ENCODE peak calls at places on chromosomes 11 and 22, in five cellular contexts. U is brain microvascular endothelial cell, E is Peyer's patch, W is NB4, Y is cardiac fibroblast. K is an unnamed sample.

GRCh38 chr11:59833602-59834001 is 11.7 kb downstream of the CBLIF start:
- DNase-seq in U (no peak), E (no peak), W (no peak), Y (no peak), K (no peak)

GRCh38 chr11:132026746-132027145 is 656.3 kb downstream of the NTM start:
- DNase-seq in U (no peak), E (no peak), W (no peak), Y (no peak), K (no peak)

GRCh38 chr22:21582801-21583740 is 15.6 kb downstream of the UBE2L3 start:
- DNase-seq in U (no peak), E (no peak), W (no peak), Y (no peak), K (peak)

GRCh38 chr22:49086181-49086580 is 741.5 kb downstream of the BRD1 start:
- DNase-seq in U (no peak), E (no peak), W (no peak), Y (no peak), K (no peak)

GRCh38 chr11:68226421-68226820 is 13.3 kb upstream of the KMT5B start:
- DNase-seq in U (no peak), E (no peak), W (no peak), Y (no peak), K (no peak)

GRCh38 chr11:26323837-26324236 is 8.1 kb upstream of the ANO3 start:
- DNase-seq in U (no peak), E (no peak), W (no peak), Y (no peak), K (no peak)

GRCh38 chr11:14075118-14075601 is 112.6 kb downstream of the SPON1 start:
- DNase-seq in U (no peak), E (peak), W (peak), Y (no peak), K (no peak)

GRCh38 chr11:125371451-125371935 is 124.6 kb downstream of the FEZ1 start:
- DNase-seq in U (no peak), E (no peak), W (no peak), Y (no peak), K (no peak)

GRCh38 chr11:134622458-134622857 is 210.4 kb upstream of the B3GAT1 start:
- DNase-seq in U (no peak), E (no peak), W (no peak), Y (no peak), K (no peak)

GRCh38 chr11:69352715-69353325 is 58.9 kb downstream of the MYEOV start:
- DNase-seq in U (peak), E (no peak), W (peak), Y (peak), K (no peak)

GRCh38 chr11:9619004-9619403 is 44.9 kb upstream of the SWAP70 start:
- DNase-seq in U (no peak), E (no peak), W (no peak), Y (no peak), K (peak)

GRCh38 chr22:17951315-17951714 is 73.0 kb downstream of the MICAL3 start:
- DNase-seq in U (no peak), E (no peak), W (no peak), Y (no peak), K (no peak)

GRCh38 chr11:33980896-33981295 is 70.6 kb upstream of the CAPRIN1 start:
- DNase-seq in U (no peak), E (no peak), W (no peak), Y (peak), K (no peak)
- H3K4me3 ChIP-seq in U (no peak), E (no peak), W (no peak), Y (no peak), K (no peak)

GRCh38 chr22:39474351-39474991 is 17.7 kb downstream of the MGAT3 start:
- DNase-seq in U (no peak), E (peak), W (no peak), Y (no peak), K (no peak)
- H3K4me3 ChIP-seq in U (no peak), E (peak), W (no peak), Y (no peak), K (no peak)

DNA sequence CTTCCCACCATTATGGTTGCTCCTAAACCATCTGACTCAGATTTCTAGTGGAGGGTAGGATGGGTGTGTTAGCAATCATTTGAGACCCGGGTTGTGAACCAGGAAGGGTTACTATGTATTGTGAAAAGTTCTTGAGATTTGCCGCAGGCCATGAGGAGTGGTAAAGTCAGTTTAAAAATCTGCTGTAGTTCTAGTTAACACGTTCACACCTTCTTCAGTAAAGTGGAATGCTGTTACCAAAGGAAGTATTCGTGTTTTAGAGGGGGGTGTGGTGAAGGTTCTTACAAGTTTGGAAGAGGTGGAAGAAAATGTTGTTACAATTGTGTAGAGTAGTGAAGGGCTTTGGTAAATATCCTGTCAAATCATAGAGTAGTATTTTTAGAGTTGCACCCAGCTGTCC is 2.6 kb downstream of the MTMR3 start:
- DNase-seq in U (no peak), E (no peak), W (no peak), Y (no peak), K (no peak)
- H3K4me3 ChIP-seq in U (no peak), E (no peak), W (peak), Y (no peak), K (no peak)

GRCh38 chr11:31795706-31796522 is 15.2 kb downstream of the PAX6 start:
- DNase-seq in U (no peak), E (no peak), W (no peak), Y (no peak), K (no peak)
- H3K4me3 ChIP-seq in U (no peak), E (no peak), W (no peak), Y (no peak), K (no peak)

GRCh38 chr11:65915821-65916251 is 3.0 kb downstream of the C11orf68 start:
- DNase-seq in U (peak), E (peak), W (peak), Y (peak), K (no peak)
- H3K4me3 ChIP-seq in U (peak), E (no peak), W (peak), Y (peak), K (no peak)

GRCh38 chr22:25452116-25452700 is 112.3 kb upstream of the GRK3 start:
- DNase-seq in U (no peak), E (no peak), W (no peak), Y (peak), K (no peak)
- H3K4me3 ChIP-seq in U (no peak), E (no peak), W (no peak), Y (no peak), K (no peak)

DNA sequence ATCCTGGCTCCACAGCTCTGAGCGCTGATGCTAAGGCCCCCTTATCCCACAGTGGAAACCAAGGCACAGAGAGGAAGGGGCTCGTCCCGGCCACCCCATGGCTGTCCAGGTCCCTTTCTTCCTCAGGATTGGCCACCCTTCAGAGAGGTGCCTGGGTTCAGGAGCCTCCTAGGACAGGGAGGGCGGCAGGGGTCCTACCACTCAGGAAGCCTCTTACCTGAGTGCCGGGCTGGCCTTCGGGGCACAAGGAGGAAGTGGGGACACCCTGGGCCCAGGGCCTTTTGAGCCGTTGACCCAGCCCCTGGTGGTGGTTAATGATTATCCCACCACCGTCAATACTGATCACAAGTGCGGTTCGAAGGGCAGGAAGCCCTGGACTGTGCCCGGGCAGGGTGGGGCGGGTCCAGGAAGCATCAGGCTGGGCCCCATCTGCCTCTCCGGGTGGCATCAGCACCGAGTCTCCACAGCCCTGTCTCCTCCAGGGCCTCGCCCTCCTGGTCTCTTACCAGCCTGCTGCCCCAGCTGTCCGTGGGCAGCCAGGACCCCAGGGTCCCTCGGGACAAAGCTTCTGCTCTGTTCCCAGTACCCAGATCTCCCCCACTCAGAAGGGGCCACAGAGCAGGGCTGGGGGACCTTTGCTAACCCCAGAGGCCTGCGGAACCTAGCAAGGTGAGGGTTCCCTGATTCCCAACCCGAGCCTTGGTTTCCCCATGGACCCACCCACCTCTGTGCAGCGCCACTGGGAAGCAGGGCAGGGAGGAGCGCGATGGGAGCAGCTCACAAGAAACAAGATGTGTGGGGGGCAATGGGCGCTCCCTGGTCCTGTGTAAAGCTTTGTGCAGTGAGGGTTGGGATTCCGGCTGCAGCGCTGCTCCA is 15.0 kb upstream of the EHD1 start:
- DNase-seq in U (no peak), E (peak), W (no peak), Y (no peak), K (no peak)
- H3K4me3 ChIP-seq in U (no peak), E (peak), W (no peak), Y (no peak), K (no peak)

GRCh38 chr22:45210577-45211431 is 29.9 kb downstream of the KIAA0930 start:
- DNase-seq in U (no peak), E (no peak), W (no peak), Y (no peak), K (no peak)

GRCh38 chr22:45212306-45212709 is 28.4 kb downstream of the KIAA0930 start:
- DNase-seq in U (peak), E (peak), W (no peak), Y (peak), K (no peak)

GRCh38 chr22:45211848-45212247 is 28.8 kb downstream of the KIAA0930 start:
- DNase-seq in U (no peak), E (no peak), W (no peak), Y (no peak), K (no peak)

GRCh38 chr22:45211435-45211834 is 29.3 kb downstream of the KIAA0930 start:
- DNase-seq in U (no peak), E (peak), W (no peak), Y (no peak), K (no peak)

GRCh38 chr22:45212992-45213751 is 27.5 kb downstream of the KIAA0930 start:
- DNase-seq in U (peak), E (no peak), W (peak), Y (peak), K (no peak)
- H3K4me3 ChIP-seq in U (peak), E (no peak), W (no peak), Y (peak), K (no peak)

GRCh38 chr22:38303974-38304373 is 13.3 kb downstream of the CSNK1E start:
- DNase-seq in U (no peak), E (no peak), W (peak), Y (peak), K (no peak)
- H3K4me3 ChIP-seq in U (no peak), E (no peak), W (no peak), Y (no peak), K (no peak)

K was measured in OCI-LY7.